ENCODE peak calls at places on chromosomes 2 and 18, in ten cellular contexts. One of them, this sample, is unnamed.

GRCh38 chr2:96533292-96534073 is 3.1 kb upstream of the ARID5A start:
- DNase-seq in amniotic stem cell: no peak
- DNase-seq in T-helper 2 cell: no peak
- DNase-seq in anterior cingulate cortex: no peak
- DNase-seq in nucleus accumbens: no peak
- DNase-seq in breast epithelium: peak
- DNase-seq in IMR-90: peak
- DNase-seq in mammary epithelial cell: peak
- DNase-seq in HuH-7.5: no peak
- DNase-seq in NCI-H524 treated with DMSO at 0.1 percent for 48 hours: no peak
- DNase-seq in this sample: no peak

GRCh38 chr2:70902067-70902442 is 33.6 kb upstream of the ATP6V1B1 start:
- DNase-seq in amniotic stem cell: no peak
- DNase-seq in T-helper 2 cell: no peak
- DNase-seq in anterior cingulate cortex: no peak
- DNase-seq in nucleus accumbens: no peak
- DNase-seq in breast epithelium: no peak
- DNase-seq in IMR-90: peak
- DNase-seq in mammary epithelial cell: no peak
- DNase-seq in HuH-7.5: no peak
- DNase-seq in NCI-H524 treated with DMSO at 0.1 percent for 48 hours: no peak
- DNase-seq in this sample: no peak

GRCh38 chr2:157628532-157629415 is at the start of gene ACVR1C:
- DNase-seq in amniotic stem cell: no peak
- DNase-seq in T-helper 2 cell: peak
- DNase-seq in anterior cingulate cortex: peak
- DNase-seq in nucleus accumbens: peak
- DNase-seq in breast epithelium: no peak
- DNase-seq in IMR-90: peak
- DNase-seq in mammary epithelial cell: peak
- DNase-seq in HuH-7.5: peak
- DNase-seq in NCI-H524 treated with DMSO at 0.1 percent for 48 hours: no peak
- DNase-seq in this sample: peak

GRCh38 chr2:168518555-168519066 is 62.5 kb downstream of the CERS6 start:
- DNase-seq in amniotic stem cell: no peak
- DNase-seq in T-helper 2 cell: no peak
- DNase-seq in anterior cingulate cortex: no peak
- DNase-seq in nucleus accumbens: no peak
- DNase-seq in breast epithelium: no peak
- DNase-seq in IMR-90: peak
- DNase-seq in mammary epithelial cell: peak
- DNase-seq in HuH-7.5: no peak
- DNase-seq in NCI-H524 treated with DMSO at 0.1 percent for 48 hours: peak
- DNase-seq in this sample: no peak

GRCh38 chr18:24959100-24959499 is 392.9 kb downstream of the ZNF521 start:
- DNase-seq in amniotic stem cell: no peak
- DNase-seq in T-helper 2 cell: no peak
- DNase-seq in anterior cingulate cortex: no peak
- DNase-seq in nucleus accumbens: no peak
- DNase-seq in breast epithelium: no peak
- DNase-seq in IMR-90: no peak
- DNase-seq in mammary epithelial cell: no peak
- DNase-seq in HuH-7.5: no peak
- DNase-seq in NCI-H524 treated with DMSO at 0.1 percent for 48 hours: no peak
- DNase-seq in this sample: no peak

GRCh38 chr2:238483656-238484055 is 56.9 kb downstream of the ASB1 start:
- DNase-seq in amniotic stem cell: no peak
- DNase-seq in T-helper 2 cell: no peak
- DNase-seq in anterior cingulate cortex: no peak
- DNase-seq in nucleus accumbens: no peak
- DNase-seq in breast epithelium: no peak
- DNase-seq in IMR-90: no peak
- DNase-seq in mammary epithelial cell: no peak
- DNase-seq in HuH-7.5: no peak
- DNase-seq in NCI-H524 treated with DMSO at 0.1 percent for 48 hours: no peak
- DNase-seq in this sample: no peak

GRCh38 chr2:162929571-162929970 is 91.0 kb upstream of the KCNH7 start:
- DNase-seq in amniotic stem cell: no peak
- DNase-seq in T-helper 2 cell: no peak
- DNase-seq in anterior cingulate cortex: no peak
- DNase-seq in nucleus accumbens: no peak
- DNase-seq in breast epithelium: no peak
- DNase-seq in IMR-90: no peak
- DNase-seq in mammary epithelial cell: no peak
- DNase-seq in HuH-7.5: no peak
- DNase-seq in NCI-H524 treated with DMSO at 0.1 percent for 48 hours: no peak
- DNase-seq in this sample: no peak

GRCh38 chr2:120741514-120742448 is 6.1 kb downstream of the GLI2 start:
- DNase-seq in amniotic stem cell: no peak
- DNase-seq in T-helper 2 cell: no peak
- DNase-seq in anterior cingulate cortex: no peak
- DNase-seq in nucleus accumbens: no peak
- DNase-seq in breast epithelium: no peak
- DNase-seq in IMR-90: no peak
- DNase-seq in mammary epithelial cell: no peak
- DNase-seq in HuH-7.5: no peak
- DNase-seq in NCI-H524 treated with DMSO at 0.1 percent for 48 hours: no peak
- DNase-seq in this sample: no peak

GRCh38 chr2:20138696-20139095 is 86.2 kb downstream of the SDC1 start:
- DNase-seq in amniotic stem cell: no peak
- DNase-seq in T-helper 2 cell: no peak
- DNase-seq in anterior cingulate cortex: no peak
- DNase-seq in nucleus accumbens: no peak
- DNase-seq in breast epithelium: no peak
- DNase-seq in IMR-90: no peak
- DNase-seq in mammary epithelial cell: no peak
- DNase-seq in HuH-7.5: no peak
- DNase-seq in NCI-H524 treated with DMSO at 0.1 percent for 48 hours: no peak
- DNase-seq in this sample: no peak

GRCh38 chr2:79253375-79253774 is 93.8 kb upstream of the REG3A start:
- DNase-seq in amniotic stem cell: no peak
- DNase-seq in T-helper 2 cell: no peak
- DNase-seq in anterior cingulate cortex: no peak
- DNase-seq in nucleus accumbens: no peak
- DNase-seq in breast epithelium: no peak
- DNase-seq in IMR-90: no peak
- DNase-seq in mammary epithelial cell: no peak
- DNase-seq in HuH-7.5: no peak
- DNase-seq in NCI-H524 treated with DMSO at 0.1 percent for 48 hours: no peak
- DNase-seq in this sample: no peak

GRCh38 chr2:18413794-18414396 is 146.6 kb downstream of the RDH14 start:
- DNase-seq in amniotic stem cell: peak
- DNase-seq in T-helper 2 cell: no peak
- DNase-seq in anterior cingulate cortex: no peak
- DNase-seq in nucleus accumbens: no peak
- DNase-seq in breast epithelium: no peak
- DNase-seq in IMR-90: peak
- DNase-seq in mammary epithelial cell: peak
- DNase-seq in HuH-7.5: no peak
- DNase-seq in NCI-H524 treated with DMSO at 0.1 percent for 48 hours: no peak
- DNase-seq in this sample: no peak

GRCh38 chr2:200394045-200394444 is 87.6 kb downstream of the SPATS2L start:
- DNase-seq in amniotic stem cell: no peak
- DNase-seq in T-helper 2 cell: no peak
- DNase-seq in anterior cingulate cortex: no peak
- DNase-seq in nucleus accumbens: no peak
- DNase-seq in breast epithelium: no peak
- DNase-seq in IMR-90: no peak
- DNase-seq in mammary epithelial cell: no peak
- DNase-seq in HuH-7.5: no peak
- DNase-seq in NCI-H524 treated with DMSO at 0.1 percent for 48 hours: no peak
- DNase-seq in this sample: no peak

GRCh38 chr2:232563580-232563979 is 13.1 kb downstream of the EIF4E2 start:
- DNase-seq in amniotic stem cell: no peak
- DNase-seq in T-helper 2 cell: no peak
- DNase-seq in anterior cingulate cortex: no peak
- DNase-seq in nucleus accumbens: no peak
- DNase-seq in breast epithelium: no peak
- DNase-seq in IMR-90: peak
- DNase-seq in mammary epithelial cell: peak
- DNase-seq in HuH-7.5: no peak
- DNase-seq in NCI-H524 treated with DMSO at 0.1 percent for 48 hours: no peak
- DNase-seq in this sample: no peak

GRCh38 chr2:44100351-44100750 is 68.3 kb upstream of the PPM1B start:
- DNase-seq in amniotic stem cell: peak
- DNase-seq in T-helper 2 cell: no peak
- DNase-seq in anterior cingulate cortex: no peak
- DNase-seq in nucleus accumbens: no peak
- DNase-seq in breast epithelium: peak
- DNase-seq in IMR-90: peak
- DNase-seq in mammary epithelial cell: peak
- DNase-seq in HuH-7.5: no peak
- DNase-seq in NCI-H524 treated with DMSO at 0.1 percent for 48 hours: no peak
- DNase-seq in this sample: no peak

GRCh38 chr2:226953206-226953605 is 117.4 kb downstream of the RHBDD1 start:
- DNase-seq in amniotic stem cell: no peak
- DNase-seq in T-helper 2 cell: no peak
- DNase-seq in anterior cingulate cortex: no peak
- DNase-seq in nucleus accumbens: no peak
- DNase-seq in breast epithelium: peak
- DNase-seq in IMR-90: no peak
- DNase-seq in mammary epithelial cell: no peak
- DNase-seq in HuH-7.5: no peak
- DNase-seq in NCI-H524 treated with DMSO at 0.1 percent for 48 hours: no peak
- DNase-seq in this sample: no peak

GRCh38 chr2:56741601-56742102 is 557.9 kb downstream of the CCDC85A start:
- DNase-seq in amniotic stem cell: peak
- DNase-seq in T-helper 2 cell: no peak
- DNase-seq in anterior cingulate cortex: no peak
- DNase-seq in nucleus accumbens: no peak
- DNase-seq in breast epithelium: peak
- DNase-seq in IMR-90: peak
- DNase-seq in mammary epithelial cell: peak
- DNase-seq in HuH-7.5: no peak
- DNase-seq in NCI-H524 treated with DMSO at 0.1 percent for 48 hours: no peak
- DNase-seq in this sample: no peak

GRCh38 chr2:179277429-179278196 is 13.0 kb upstream of the SESTD1 start:
- DNase-seq in amniotic stem cell: no peak
- DNase-seq in T-helper 2 cell: no peak
- DNase-seq in anterior cingulate cortex: no peak
- DNase-seq in nucleus accumbens: no peak
- DNase-seq in breast epithelium: no peak
- DNase-seq in IMR-90: no peak
- DNase-seq in mammary epithelial cell: peak
- DNase-seq in HuH-7.5: no peak
- DNase-seq in NCI-H524 treated with DMSO at 0.1 percent for 48 hours: no peak
- DNase-seq in this sample: no peak

This sample was measured in stimulated activated effector memory CD8-positive, alpha-beta T cell treated with anti-CD3 and anti-CD28 coated beads, Interleukin-12 subunit alpha, Interleukin-12 subunit beta, amount 100 ng/mL, for 72 hours.